ENCODE peak calls at places on chromosomes 6 and 20, in eight cellular contexts. Z is endothelial cell of umbilical vein, D is HCT116, T is stomach, L is spleen, H is breast epithelium, U is GM12878, C is sigmoid colon. E is an unnamed sample. For H3K4me1, the result is how much of the 10 kb centered on the place peaks cover.

GRCh38 chr6:125375841-125376240 is 74.1 kb upstream of the HDDC2 start:
- DNase-seq in Z (no peak), D (no peak), T (no peak), L (no peak), H (no peak), U (no peak), C (no peak), E (no peak)

GRCh38 chr20:49694450-49695071 is 19.1 kb downstream of the B4GALT5 start:
- DNase-seq in Z (no peak), D (no peak), T (no peak), L (no peak), H (no peak), U (no peak), C (no peak), E (no peak)

GRCh38 chr6:52598123-52598823 is 21.4 kb upstream of the TRAM2 start:
- DNase-seq in Z (peak), D (peak), T (peak), L (no peak), H (no peak), U (no peak), C (peak), E (peak)

GRCh38 chr6:167872538-167873210 is 46.0 kb downstream of the AFDN start:
- DNase-seq in Z (no peak), D (no peak), T (no peak), L (no peak), H (no peak), U (no peak), C (no peak), E (no peak)

GRCh38 chr20:57663241-57663640 is 43.0 kb upstream of the ZBP1 start:
- DNase-seq in Z (no peak), D (no peak), T (no peak), L (peak), H (peak), U (no peak), C (peak), E (peak)

GRCh38 chr6:155224031-155224451 is 39.8 kb upstream of the CLDN20 start:
- DNase-seq in Z (peak), D (peak), T (no peak), L (no peak), H (no peak), U (peak), C (no peak), E (no peak)

GRCh38 chr6:43203718-43204095 is 21.7 kb downstream of the CUL9 start:
- DNase-seq in Z (no peak), D (no peak), T (no peak), L (peak), H (peak), U (no peak), C (peak), E (no peak)

GRCh38 chr6:17986656-17987575 is 519 bp downstream of the KIF13A start:
- DNase-seq in Z (peak), D (no peak), T (peak), L (peak), H (peak), U (no peak), C (peak), E (peak)

GRCh38 chr6:158039178-158039557 is 57.5 kb downstream of the SYNJ2 start:
- DNase-seq in Z (no peak), D (no peak), T (no peak), L (no peak), H (no peak), U (no peak), C (peak), E (peak)

GRCh38 chr6:44701637-44702101 is 314.2 kb downstream of the CDC5L start:
- DNase-seq in Z (no peak), D (no peak), T (no peak), L (no peak), H (no peak), U (no peak), C (no peak), E (no peak)

GRCh38 chr6:116405147-116405546 is 34.4 kb downstream of the DSE start:
- DNase-seq in Z (no peak), D (no peak), T (no peak), L (no peak), H (no peak), U (peak), C (no peak), E (peak)

GRCh38 chr6:42295181-42295580 is 77.5 kb upstream of the MRPS10 start:
- DNase-seq in Z (no peak), D (no peak), T (no peak), L (no peak), H (no peak), U (no peak), C (no peak), E (no peak)

GRCh38 chr20:54573838-54574237 is 98.4 kb downstream of the DOK5 start:
- DNase-seq in Z (peak), D (no peak), T (no peak), L (no peak), H (no peak), U (no peak), C (no peak), E (no peak)

GRCh38 chr20:36591854-36592641 is 13.5 kb upstream of the RAB5IF start:
- DNase-seq in Z (no peak), D (peak), T (no peak), L (no peak), H (no peak), U (no peak), C (no peak), E (no peak)

GRCh38 chr20:4893709-4894108 is 107.6 kb downstream of the SLC23A2 start:
- DNase-seq in Z (no peak), D (no peak), T (no peak), L (no peak), H (no peak), U (no peak), C (no peak), E (no peak)

GRCh38 chr6:160027076-160027475 is 58.2 kb downstream of the IGF2R start:
- DNase-seq in Z (no peak), D (no peak), T (no peak), L (no peak), H (no peak), U (no peak), C (no peak), E (no peak)

GRCh38 chr6:98574991-98575390 is 259.4 kb upstream of the POU3F2 start:
- DNase-seq in Z (no peak), D (no peak), T (no peak), L (no peak), H (no peak), U (no peak), C (no peak), E (peak)

GRCh38 chr6:117561128-117561527 is 41.2 kb downstream of the GOPC start:
- DNase-seq in Z (no peak), D (no peak), T (no peak), L (no peak), H (no peak), U (no peak), C (no peak), E (no peak)

GRCh38 chr20:52454660-52455059 is 263.1 kb upstream of the ZFP64 start:
- DNase-seq in Z (no peak), D (no peak), T (no peak), L (no peak), H (no peak), U (no peak), C (no peak), E (no peak)

GRCh38 chr6:75691012-75691411 is 58.0 kb upstream of the MYO6 start:
- DNase-seq in Z (no peak), D (peak), T (no peak), L (no peak), H (no peak), U (no peak), C (no peak), E (no peak)

GRCh38 chr6:120874422-120874821 is 459.9 kb downstream of the TBC1D32 start:
- DNase-seq in Z (no peak), D (no peak), T (no peak), L (peak), H (no peak), U (no peak), C (no peak), E (no peak)

GRCh38 chr6:73699656-73700055 is 3.7 kb downstream of the CD109 start:
- DNase-seq in Z (peak), D (no peak), T (no peak), L (no peak), H (no peak), U (no peak), C (no peak), E (no peak)

GRCh38 chr6:153790048-153790447 is 249.0 kb upstream of the OPRM1 start:
- DNase-seq in Z (no peak), D (peak), T (no peak), L (no peak), H (no peak), U (no peak), C (no peak), E (no peak)

GRCh38 chr6:75609639-75610590 is 8.2 kb downstream of the SENP6 start:
- DNase-seq in Z (peak), D (no peak), T (no peak), L (no peak), H (no peak), U (no peak), C (no peak), E (no peak)

GRCh38 chr6:148453906-148454305 is 111.3 kb downstream of the SASH1 start:
- DNase-seq in Z (no peak), D (no peak), T (no peak), L (no peak), H (no peak), U (no peak), C (no peak), E (no peak)

GRCh38 chr6:134398453-134398852 is 80.5 kb upstream of the SGK1 start:
- DNase-seq in Z (peak), D (no peak), T (no peak), L (no peak), H (no peak), U (peak), C (no peak), E (peak)

GRCh38 chr6:170287371-170287876 is 3.5 kb downstream of the DLL1 start:
- DNase-seq in Z (no peak), D (no peak), T (peak), L (peak), H (no peak), U (no peak), C (peak), E (no peak)
- H3K4me1 ChIP-seq in Z (under half), D (under half), T (half or more), L (under half), H (under half), U (under half), C (under half), E (under half)

DNA sequence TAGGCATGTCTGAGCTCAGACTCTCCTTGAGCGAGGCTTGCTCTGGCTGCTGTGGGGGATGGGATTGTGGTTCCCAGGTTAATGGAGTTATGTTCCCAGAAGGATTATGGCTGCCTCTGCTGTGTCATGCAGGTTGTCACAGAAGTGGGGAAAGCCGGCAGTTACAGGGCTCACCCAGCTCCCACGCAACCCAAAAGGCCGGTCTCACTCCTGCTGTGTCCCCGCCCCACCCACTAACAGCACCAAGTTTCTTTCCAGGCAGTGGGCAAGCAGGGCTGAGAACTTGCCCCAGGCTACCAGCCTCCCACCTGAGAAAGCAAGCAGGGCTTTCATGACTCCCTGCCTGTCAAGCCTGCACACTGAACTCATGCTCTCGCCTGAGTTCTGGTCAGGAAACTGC is 750.5 kb downstream of the FRK start:
- DNase-seq in Z (no peak), D (no peak), T (no peak), L (no peak), H (no peak), U (no peak), C (no peak), E (no peak)
- TF ChIP-seq POLR2AphosphoS5 in Z (no peak), D (no peak), T (no peak), L (no peak), H (no peak), U (no peak), C (no peak), E (no peak)

DNA sequence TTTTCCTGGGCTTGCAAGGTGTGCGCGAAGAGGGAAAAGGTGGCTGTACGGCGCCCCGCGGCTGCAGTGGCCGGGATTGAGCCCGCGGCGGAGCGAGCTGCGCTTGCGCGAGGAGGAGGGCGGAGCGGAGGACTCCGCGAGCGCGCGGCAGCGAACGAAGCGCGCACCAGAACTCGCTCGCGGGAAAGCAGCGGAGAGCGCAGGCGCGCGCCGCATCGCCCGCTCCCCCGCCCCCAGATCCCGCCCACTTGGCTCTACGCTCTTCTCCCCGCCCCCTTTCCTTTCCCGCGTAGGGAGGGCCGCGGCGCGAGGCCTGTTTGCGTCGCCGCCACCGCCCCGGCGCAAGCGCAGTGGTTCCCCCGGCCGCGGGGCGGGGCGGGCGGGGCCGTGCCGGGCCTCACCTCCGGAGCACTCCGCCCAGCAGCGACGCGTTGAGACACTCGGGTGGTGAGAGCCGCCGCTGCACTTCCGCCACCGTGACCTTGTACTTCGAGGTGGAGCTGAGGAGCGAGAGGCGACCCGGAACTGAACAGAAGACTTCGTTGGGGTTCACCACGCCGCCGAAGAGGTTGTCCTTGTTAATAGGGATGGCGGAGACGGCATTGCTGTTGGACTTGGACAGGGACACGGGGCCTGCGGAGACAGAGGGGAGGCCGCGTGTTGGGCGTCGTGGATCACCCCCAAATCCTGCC is 10.6 kb downstream of the TFAP2A start:
- DNase-seq in Z (peak), D (peak), T (peak), L (peak), H (peak), U (peak), C (peak), E (peak)
- TF ChIP-seq POLR2A in Z (no peak), D (peak), T (no peak), L (no peak), H (peak), U (peak), C (no peak), E (no peak)

GRCh38 chr20:62998449-62998848 is 8.3 kb downstream of the BHLHE23 start:
- DNase-seq in Z (no peak), D (no peak), T (no peak), L (no peak), H (no peak), U (no peak), C (no peak), E (no peak)

GRCh38 chr20:63000958-63001357 is 5.8 kb downstream of the BHLHE23 start:
- DNase-seq in Z (no peak), D (no peak), T (no peak), L (no peak), H (no peak), U (no peak), C (no peak), E (no peak)

GRCh38 chr20:63000036-63000435 is 6.7 kb downstream of the BHLHE23 start:
- DNase-seq in Z (no peak), D (no peak), T (no peak), L (no peak), H (no peak), U (no peak), C (no peak), E (no peak)

GRCh38 chr20:62997626-62998025 is 9.1 kb downstream of the BHLHE23 start:
- DNase-seq in Z (no peak), D (no peak), T (no peak), L (no peak), H (no peak), U (no peak), C (no peak), E (no peak)

DNA sequence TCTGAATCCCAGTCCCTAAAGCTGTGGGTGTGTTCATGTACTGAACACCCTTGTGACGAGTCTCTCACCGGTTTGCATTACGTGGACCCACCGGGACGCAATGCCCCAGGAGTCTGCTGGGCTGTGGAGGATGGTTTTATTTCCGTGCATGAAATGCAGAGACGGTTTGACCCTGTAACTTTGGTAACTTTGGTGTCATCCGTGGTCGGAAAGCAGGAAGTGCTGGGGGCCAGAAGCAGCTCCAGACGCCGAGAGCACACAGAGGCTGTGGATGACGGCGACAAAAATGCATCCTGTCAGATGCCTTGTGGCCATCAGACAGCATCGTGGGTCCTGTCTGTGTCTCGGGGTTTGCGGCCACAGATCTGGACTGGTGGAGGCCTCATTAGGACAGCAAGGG is 7.2 kb downstream of the BHLHE23 start:
- DNase-seq in Z (no peak), D (no peak), T (no peak), L (no peak), H (no peak), U (no peak), C (no peak), E (no peak)
- H3K4me1 ChIP-seq in Z (under half), D (under half), T (under half), L (under half), H (under half), U (under half), C (under half), E (under half)

GRCh38 chr6:26362093-26362835 is 2.7 kb upstream of the BTN3A2 start:
- DNase-seq in Z (no peak), D (no peak), T (no peak), L (no peak), H (no peak), U (no peak), C (no peak), E (no peak)

GRCh38 chr6:26361544-26361943 is 3.5 kb upstream of the BTN3A2 start:
- DNase-seq in Z (no peak), D (no peak), T (no peak), L (no peak), H (no peak), U (no peak), C (no peak), E (no peak)

GRCh38 chr6:26355366-26355765 is 9.6 kb upstream of the BTN3A2 start:
- DNase-seq in Z (no peak), D (no peak), T (no peak), L (no peak), H (no peak), U (no peak), C (no peak), E (no peak)

GRCh38 chr6:26360451-26361416 is 4.3 kb upstream of the BTN3A2 start:
- DNase-seq in Z (no peak), D (no peak), T (no peak), L (no peak), H (no peak), U (no peak), C (no peak), E (peak)

GRCh38 chr6:26358511-26358981 is 6.5 kb upstream of the BTN3A2 start:
- DNase-seq in Z (no peak), D (no peak), T (no peak), L (no peak), H (no peak), U (peak), C (no peak), E (no peak)
- TF ChIP-seq POLR2AphosphoS5 in Z (no peak), D (no peak), T (no peak), L (no peak), H (no peak), U (no peak), C (no peak), E (no peak)

DNA sequence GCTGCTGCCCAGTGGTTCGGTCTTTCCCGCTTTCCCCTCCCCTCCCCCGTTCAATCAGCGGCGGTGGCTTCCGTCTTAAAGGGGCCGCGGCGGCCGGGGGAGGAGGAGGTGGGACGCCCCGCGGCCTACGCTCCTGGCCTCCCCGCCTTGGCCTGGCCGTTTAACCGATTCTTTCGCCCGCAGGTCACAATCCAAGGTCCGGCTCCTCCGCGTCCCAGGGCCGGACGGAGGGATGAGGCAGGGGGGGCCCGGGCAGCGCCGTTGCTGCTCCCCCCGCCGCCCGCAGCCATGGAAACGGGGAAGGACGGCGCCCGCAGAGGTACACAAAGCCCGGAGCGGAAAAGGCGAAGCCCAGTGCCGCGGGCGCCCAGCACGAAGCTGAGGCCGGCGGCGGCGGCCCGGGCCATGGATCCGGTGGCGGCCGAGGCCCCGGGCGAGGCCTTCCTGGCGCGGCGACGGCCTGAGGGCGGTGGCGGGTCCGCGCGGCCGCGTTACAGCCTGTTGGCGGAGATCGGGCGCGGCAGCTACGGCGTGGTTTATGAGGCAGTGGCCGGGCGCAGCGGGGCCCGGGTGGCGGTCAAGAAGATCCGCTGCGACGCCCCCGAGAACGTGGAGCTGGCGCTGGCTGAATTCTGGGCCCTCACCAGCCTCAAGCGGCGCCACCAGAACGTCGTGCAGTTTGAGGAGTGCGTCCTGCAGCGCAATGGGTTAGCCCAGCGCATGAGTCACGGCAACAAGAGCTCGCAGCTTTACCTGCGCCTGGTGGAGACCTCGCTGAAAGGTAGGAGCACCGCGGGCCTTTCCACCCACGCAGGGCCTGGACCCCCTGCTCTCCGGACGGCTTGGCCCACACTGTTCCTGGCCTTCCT is 1.2 kb downstream of the STK35 start:
- DNase-seq in Z (peak), D (peak), T (peak), L (peak), H (peak), U (no peak), C (peak), E (peak)
- TF ChIP-seq POLR2A in Z (peak), D (no peak), T (peak), L (peak), H (peak), U (peak), C (peak), E (peak)

E was measured in transverse colon.